ENCODE peak calls at places on chromosomes 7 and 10, in ten cellular contexts. R is fibroblast of pulmonary artery; A is fibroblast of lung; Q is astrocyte; V is CD8-positive, alpha-beta T cell; B is foreskin fibroblast; G is WERI-Rb-1; I is AG10803; F is prostate gland; H is cardiac fibroblast. T is an unnamed sample.
A peak's percentile ranks its signal among the peaks of the same experiment; 100 is the strongest.

GRCh38 chr7:107961399-107961798 is 41.6 kb downstream of the LAMB1 start:
- DNase-seq in R (peak; percentile 80), A (no peak), Q (no peak), V (no peak), B (no peak), G (no peak), I (peak; percentile 31), F (no peak), H (peak; percentile 55), T (no peak)

GRCh38 chr10:111093741-111094380 is 17.0 kb downstream of the ADRA2A start:
- DNase-seq in R (peak; percentile 9), A (peak; percentile 47), Q (peak; percentile 35), V (no peak), B (peak; percentile 18), G (no peak), I (peak; percentile 58), F (no peak), H (peak; percentile 67), T (no peak)

GRCh38 chr10:9848981-9849380 is 1168.7 kb upstream of the CELF2 start:
- DNase-seq in R (no peak), A (peak; percentile 19), Q (no peak), V (no peak), B (no peak), G (no peak), I (peak; percentile 26), F (no peak), H (no peak), T (no peak)

GRCh38 chr7:143458263-143458662 is 15.0 kb downstream of the TAS2R60 start:
- DNase-seq in R (no peak), A (peak; percentile 39), Q (peak; percentile 25), V (no peak), B (peak; percentile 80), G (no peak), I (peak; percentile 91), F (no peak), H (peak; percentile 58), T (no peak)

GRCh38 chr10:61438141-61438984 is 14.8 kb downstream of the TMEM26 start:
- DNase-seq in R (peak; percentile 22), A (peak; percentile 52), Q (peak; percentile 48), V (no peak), B (peak; percentile 41), G (no peak), I (peak; percentile 8), F (no peak), H (peak; percentile 6), T (no peak)

GRCh38 chr10:22615819-22616499 is 98.4 kb downstream of the PIP4K2A start:
- DNase-seq in R (no peak), A (peak; percentile 78), Q (peak; percentile 66), V (no peak), B (no peak), G (no peak), I (peak; percentile 61), F (no peak), H (peak; percentile 36), T (peak; percentile 31)

GRCh38 chr7:73611017-73611555 is 13.2 kb downstream of the MLXIPL start:
- DNase-seq in R (no peak), A (no peak), Q (no peak), V (no peak), B (no peak), G (no peak), I (no peak), F (no peak), H (no peak), T (no peak)

GRCh38 chr7:22482476-22482875 is 17.5 kb downstream of the STEAP1B start:
- DNase-seq in R (no peak), A (no peak), Q (no peak), V (no peak), B (peak; percentile 59), G (no peak), I (peak; percentile 12), F (no peak), H (no peak), T (no peak)

GRCh38 chr10:30747633-30748032 is 118.1 kb upstream of the LYZL2 start:
- DNase-seq in R (peak; percentile 36), A (peak; percentile 79), Q (peak; percentile 71), V (no peak), B (peak; percentile 56), G (no peak), I (peak; percentile 57), F (no peak), H (peak; percentile 53), T (no peak)

GRCh38 chr10:84184517-84184916 is 9.8 kb upstream of the CDHR1 start:
- DNase-seq in R (no peak), A (no peak), Q (no peak), V (no peak), B (no peak), G (peak; percentile 40), I (no peak), F (no peak), H (no peak), T (no peak)

GRCh38 chr7:36289833-36290661 is 99.6 kb upstream of the ANLN start:
- DNase-seq in R (no peak), A (peak; percentile 46), Q (peak; percentile 30), V (no peak), B (no peak), G (no peak), I (no peak), F (peak; percentile 81), H (no peak), T (peak; percentile 94)

GRCh38 chr7:110604885-110605284 is 486.0 kb upstream of the LRRN3 start:
- DNase-seq in R (no peak), A (no peak), Q (no peak), V (no peak), B (no peak), G (peak; percentile 53), I (no peak), F (no peak), H (no peak), T (no peak)

GRCh38 chr7:144835166-144835611 is 664 bp downstream of the TPK1 start:
- DNase-seq in R (peak; percentile 59), A (peak; percentile 57), Q (peak; percentile 52), V (peak; percentile 79), B (peak; percentile 16), G (peak; percentile 57), I (peak; percentile 52), F (peak; percentile 36), H (peak; percentile 65), T (no peak)

GRCh38 chr10:62116896-62117295 is 151.7 kb downstream of the RTKN2 start:
- DNase-seq in R (no peak), A (no peak), Q (no peak), V (no peak), B (no peak), G (no peak), I (no peak), F (no peak), H (no peak), T (no peak)

GRCh38 chr7:117666019-117666418 is 186.2 kb downstream of the CFTR start:
- DNase-seq in R (peak; percentile 78), A (peak; percentile 77), Q (peak; percentile 69), V (no peak), B (peak; percentile 13), G (no peak), I (peak; percentile 7), F (no peak), H (peak; percentile 75), T (no peak)

DNA sequence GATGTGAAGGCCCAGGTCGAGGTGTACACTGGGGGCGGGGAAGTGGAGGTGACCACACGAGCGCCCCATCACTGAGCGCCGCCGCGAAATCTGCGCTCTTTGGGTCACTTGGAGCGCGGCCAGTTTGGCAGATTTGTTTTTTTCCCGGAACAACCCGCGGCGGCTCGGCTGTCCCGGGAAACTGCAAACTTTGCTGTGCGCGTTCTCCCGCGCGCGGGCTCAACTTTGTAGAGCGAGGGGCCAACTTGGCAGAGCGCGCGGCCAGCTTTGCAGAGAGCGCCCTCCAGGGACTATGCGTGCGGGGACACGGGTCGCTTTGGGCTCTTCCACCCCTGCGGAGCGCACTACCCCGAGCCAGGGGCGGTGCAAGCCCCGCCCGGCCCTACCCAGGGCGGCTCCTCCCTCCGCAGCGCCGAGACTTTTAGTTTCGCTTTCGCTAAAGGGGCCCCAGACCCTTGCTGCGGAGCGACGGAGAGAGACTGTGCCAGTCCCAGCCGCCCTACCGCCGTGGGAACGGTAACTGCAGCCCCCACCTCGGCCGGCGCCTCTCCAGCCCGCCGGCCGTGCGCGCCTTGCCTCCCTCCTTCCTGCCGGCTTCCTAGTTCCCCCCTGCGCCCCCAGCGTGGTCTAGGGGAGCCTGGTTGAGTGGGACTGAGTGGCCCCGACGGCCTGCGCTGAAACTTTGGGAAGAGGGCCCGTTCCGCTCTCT is at the start of gene CASP7:
- DNase-seq in R (peak; percentile 74), A (peak; percentile 71), Q (peak; percentile 55), V (peak; percentile 82), B (peak; percentile 79), G (peak; percentile 87), I (peak; percentile 65), F (peak; percentile 77), H (peak; percentile 73), T (no peak)
- TF ChIP-seq CTCF in R (no peak), A (no peak), Q (no peak), V (no peak), B (no peak), G (peak; percentile 66), I (no peak), F (peak; percentile 38), H (no peak), T (peak; percentile 55)

GRCh38 chr7:149321978-149322541 is 60.1 kb downstream of the ZNF783 start:
- DNase-seq in R (peak; percentile 41), A (peak; percentile 21), Q (peak; percentile 14), V (no peak), B (no peak), G (no peak), I (peak; percentile 9), F (no peak), H (peak; percentile 43), T (no peak)
- H3K4me3 ChIP-seq in R (peak overlapping the region; percentile 49), A (peak overlapping the region; percentile 48), Q (peak overlapping the region; percentile 13), V (no peak overlapping the region), B (peak overlapping the region; percentile 41), G (no peak overlapping the region), I (peak overlapping the region; percentile 42), F (no peak overlapping the region), H (peak overlapping the region; percentile 51), T (no peak overlapping the region)

GRCh38 chr7:138125119-138125518 is 48.9 kb downstream of the AKR1D1 start:
- DNase-seq in R (peak; percentile 21), A (peak; percentile 35), Q (peak; percentile 17), V (no peak), B (no peak), G (no peak), I (no peak), F (no peak), H (peak; percentile 19), T (no peak)
- TF ChIP-seq CTCF in R (no peak), A (no peak), Q (no peak), V (no peak), B (no peak), G (no peak), I (no peak), F (no peak), H (no peak), T (no peak)

DNA sequence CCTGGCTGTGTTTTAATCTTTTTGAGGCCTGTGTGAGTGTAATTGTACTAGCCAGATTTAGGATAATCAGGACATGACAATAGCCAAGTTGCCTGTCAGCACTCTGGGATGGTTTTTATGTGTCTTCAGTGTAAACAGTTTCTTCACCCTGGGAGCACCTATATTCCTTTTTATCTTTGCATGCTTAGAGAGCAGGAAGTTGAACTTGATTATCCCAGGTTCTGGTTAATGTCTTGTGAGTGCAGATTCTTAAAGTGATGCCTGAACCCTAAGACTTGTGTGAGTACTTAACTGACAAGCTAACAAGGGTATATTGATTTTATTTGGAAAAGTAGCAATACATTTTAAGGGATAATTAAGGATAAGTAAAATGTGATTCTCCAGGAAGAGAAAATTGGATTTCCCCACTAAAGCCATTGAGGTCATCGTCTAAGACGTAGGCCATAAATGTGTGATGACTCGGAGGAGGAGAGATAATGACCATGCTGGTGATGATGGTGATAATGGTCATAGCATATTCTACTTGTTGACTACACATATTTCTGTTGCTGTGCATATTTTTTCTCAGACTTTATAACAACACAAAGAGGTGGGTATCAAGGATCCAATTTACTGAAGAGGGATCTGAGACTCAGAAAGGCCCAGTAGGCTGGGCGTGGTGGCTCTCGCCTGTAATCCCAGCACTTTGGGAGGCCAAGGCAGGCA is 234.7 kb downstream of the CAMK1D start:
- DNase-seq in R (no peak), A (no peak), Q (no peak), V (no peak), B (no peak), G (no peak), I (no peak), F (no peak), H (no peak), T (no peak)
- H3K4me3 ChIP-seq in R (no peak overlapping the region), A (no peak overlapping the region), Q (no peak overlapping the region), V (no peak overlapping the region), B (no peak overlapping the region), G (no peak overlapping the region), I (no peak overlapping the region), F (no peak overlapping the region), H (no peak overlapping the region), T (no peak overlapping the region)

T was measured in LNCaP clone FGC.